ENCODE peak calls at places on chromosomes 6 and 20, in eight cellular contexts. A is thoracic aorta, V is hepatocyte, L is A549, B is adrenal gland, X is tibial artery, C is left ventricle myocardium inferior, G is esophagus squamous epithelium. M is an unnamed sample.

GRCh38 chr6:35796236-35796635 is 887 bp downstream of the CLPS start:
- DNase-seq in A (no peak), V (no peak), L (no peak), B (no peak), X (no peak), C (no peak), G (no peak), M (no peak)

GRCh38 chr6:166258854-166259276 is 49.3 kb downstream of the PRR18 start:
- DNase-seq in A (no peak), V (no peak), L (no peak), B (peak; percentile 47), X (peak; percentile 74), C (no peak), G (no peak), M (no peak)

GRCh38 chr6:33082702-33083101 is 6.9 kb downstream of the HLA-DPB1 start:
- DNase-seq in A (no peak), V (peak; percentile 71), L (peak; percentile 24), B (peak; percentile 80), X (peak; percentile 52), C (peak; percentile 49), G (no peak), M (no peak)

GRCh38 chr6:80454661-80455365 is 348.3 kb downstream of the BCKDHB start:
- DNase-seq in A (no peak), V (no peak), L (no peak), B (no peak), X (no peak), C (no peak), G (no peak), M (peak; percentile 34)

GRCh38 chr6:20403766-20404640 is 2.3 kb downstream of the E2F3 start:
- DNase-seq in A (no peak), V (peak; percentile 61), L (peak; percentile 16), B (peak; percentile 56), X (peak; percentile 24), C (no peak), G (no peak), M (peak; percentile 50)

GRCh38 chr6:146598785-146599405 is at the start of gene ADGB:
- DNase-seq in A (no peak), V (peak; percentile 84), L (peak; percentile 15), B (peak; percentile 67), X (peak; percentile 37), C (peak; percentile 64), G (no peak), M (peak; percentile 55)

GRCh38 chr6:17032595-17033591 is 69.0 kb upstream of the STMND1 start:
- DNase-seq in A (peak; percentile 58), V (peak; percentile 82), L (peak; percentile 15), B (peak; percentile 88), X (peak; percentile 87), C (peak; percentile 36), G (no peak), M (peak; percentile 85)

GRCh38 chr20:16528078-16528477 is 45.2 kb downstream of the KIF16B start:
- DNase-seq in A (no peak), V (peak; percentile 84), L (peak; percentile 96), B (peak; percentile 86), X (no peak), C (no peak), G (no peak), M (peak; percentile 97)

GRCh38 chr20:23325107-23325506 is 25.5 kb upstream of the NXT1 start:
- DNase-seq in A (no peak), V (no peak), L (no peak), B (no peak), X (no peak), C (no peak), G (no peak), M (no peak)

GRCh38 chr6:125839471-125839870 is 48.7 kb downstream of the NCOA7 start:
- DNase-seq in A (no peak), V (no peak), L (no peak), B (peak; percentile 64), X (no peak), C (no peak), G (no peak), M (no peak)

DNA sequence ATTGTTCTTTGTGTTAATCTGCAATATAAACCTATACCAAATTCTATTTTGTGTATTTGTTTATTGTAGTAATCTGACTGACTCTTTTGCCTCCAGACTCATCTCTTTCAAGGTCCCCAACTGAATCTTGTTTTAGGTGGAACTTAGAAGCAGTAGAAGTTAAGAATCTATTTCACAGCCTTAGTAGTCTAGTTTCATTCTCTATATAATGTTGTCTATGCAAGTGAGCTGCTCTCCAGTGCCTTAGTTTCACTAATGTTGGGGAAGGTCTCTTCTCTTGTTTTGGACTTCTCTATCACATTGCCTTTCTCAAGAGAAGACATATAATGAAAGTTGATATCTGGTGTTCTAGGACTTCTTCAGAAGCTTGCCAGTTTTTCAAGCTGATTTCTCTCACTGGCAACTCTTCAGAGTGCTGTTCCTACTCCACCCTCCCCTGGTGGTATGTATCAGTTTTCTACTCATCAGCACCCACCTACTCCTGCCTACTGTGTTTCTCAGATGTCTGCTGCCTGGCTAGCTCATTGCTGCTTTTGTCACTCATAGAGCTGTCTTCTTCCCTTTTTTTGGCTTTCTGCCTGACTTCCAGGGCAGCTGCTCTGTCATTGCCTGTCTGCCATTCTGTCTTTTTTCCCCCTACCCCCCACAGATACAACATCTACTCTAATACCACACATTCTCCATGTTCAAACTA is 82.1 kb downstream of the PTPRA start:
- DNase-seq in A (no peak), V (no peak), L (no peak), B (no peak), X (no peak), C (no peak), G (no peak), M (no peak)
- H3K27ac ChIP-seq in A (no peak overlapping the region), V (no peak overlapping the region), L (no peak overlapping the region), B (no peak overlapping the region), X (no peak overlapping the region), C (no peak overlapping the region), G (no peak overlapping the region), M (no peak overlapping the region)

GRCh38 chr6:37704066-37704465 is 6.4 kb upstream of the MDGA1 start:
- DNase-seq in A (no peak), V (no peak), L (no peak), B (no peak), X (no peak), C (no peak), G (no peak), M (no peak)

GRCh38 chr6:37702314-37702713 is 4.6 kb upstream of the MDGA1 start:
- DNase-seq in A (no peak), V (no peak), L (no peak), B (no peak), X (no peak), C (no peak), G (no peak), M (no peak)

GRCh38 chr6:37706749-37707148 is 9.1 kb upstream of the MDGA1 start:
- DNase-seq in A (no peak), V (no peak), L (no peak), B (no peak), X (no peak), C (no peak), G (no peak), M (no peak)

GRCh38 chr6:37704923-37705238 is 7.2 kb upstream of the MDGA1 start:
- DNase-seq in A (no peak), V (no peak), L (no peak), B (no peak), X (no peak), C (no peak), G (no peak), M (no peak)

GRCh38 chr6:37705239-37706051 is 7.8 kb upstream of the MDGA1 start:
- DNase-seq in A (peak; percentile 66), V (peak; percentile 90), L (peak; percentile 55), B (peak; percentile 90), X (peak; percentile 78), C (peak; percentile 80), G (no peak), M (no peak)
- TF ChIP-seq CTCF in A (peak; percentile 77), V (peak; percentile 81), L (peak; percentile 54), B (peak; percentile 79), X (peak; percentile 69), C (peak; percentile 76), G (peak; percentile 25), M (no peak)

GRCh38 chr6:31719001-31719400 is 2.5 kb downstream of the LY6G6C start:
- DNase-seq in A (no peak), V (no peak), L (no peak), B (no peak), X (no peak), C (no peak), G (no peak), M (no peak)
- H3K27ac ChIP-seq in A (no peak overlapping the region), V (no peak overlapping the region), L (no peak overlapping the region), B (no peak overlapping the region), X (no peak overlapping the region), C (no peak overlapping the region), G (peak overlapping the region; percentile 70), M (no peak overlapping the region)

GRCh38 chr6:78768242-78768641 is 99.1 kb upstream of the IRAK1BP1 start:
- DNase-seq in A (no peak), V (no peak), L (no peak), B (no peak), X (no peak), C (no peak), G (no peak), M (no peak)

GRCh38 chr6:78771619-78772018 is 95.7 kb upstream of the IRAK1BP1 start:
- DNase-seq in A (no peak), V (no peak), L (no peak), B (no peak), X (no peak), C (no peak), G (no peak), M (no peak)

DNA sequence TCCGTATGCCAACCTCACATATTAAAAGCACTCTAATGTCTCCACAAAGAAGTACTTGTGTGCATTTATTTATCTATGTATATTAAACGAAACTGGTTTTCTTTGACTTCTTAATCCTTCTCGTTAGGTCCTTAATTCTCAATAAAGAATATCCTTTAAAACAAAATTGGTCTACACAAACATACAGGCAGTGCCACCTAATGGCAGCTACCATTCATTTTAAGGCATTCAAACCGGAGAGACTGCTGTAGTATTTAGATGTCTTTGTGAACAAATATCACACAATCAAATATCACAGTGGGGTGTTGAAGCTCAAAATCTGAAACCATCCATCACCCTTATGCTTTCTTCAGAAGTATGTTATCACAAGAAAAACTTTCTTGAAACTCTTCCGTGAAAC is 96.6 kb upstream of the IRAK1BP1 start:
- DNase-seq in A (no peak), V (no peak), L (no peak), B (no peak), X (no peak), C (no peak), G (no peak), M (no peak)
- TF ChIP-seq CTCF in A (no peak), V (no peak), L (no peak), B (no peak), X (no peak), C (no peak), G (no peak), M (no peak)

M was measured in RWPE1.